ENCODE peak calls at places on chromosomes 11 and 22, in four cellular contexts. B is testis, N is tibial artery, W is A549. R is an unnamed sample.

GRCh38 chr11:110979696-110980095 is 265.8 kb upstream of the POU2AF2 start:
- DNase-seq in B (no peak), N (no peak), W (no peak), R (no peak)

GRCh38 chr11:18641677-18642076 is 7.5 kb upstream of the SPTY2D1 start:
- DNase-seq in B (no peak), N (no peak), W (no peak), R (no peak)

GRCh38 chr11:74641289-74641688 is 48.9 kb downstream of the POLD3 start:
- DNase-seq in B (peak), N (no peak), W (no peak), R (no peak)

GRCh38 chr22:20235453-20235991 is 32.6 kb downstream of the RTN4R start:
- DNase-seq in B (no peak), N (no peak), W (no peak), R (no peak)

GRCh38 chr11:2477254-2477653 is 32.4 kb downstream of the KCNQ1 start:
- DNase-seq in B (no peak), N (no peak), W (no peak), R (no peak)

GRCh38 chr11:61529537-61530225 is 21.1 kb downstream of the LRRC10B start:
- DNase-seq in B (peak), N (no peak), W (no peak), R (no peak)

GRCh38 chr11:117143390-117143789 is 697 bp upstream of the PAFAH1B2 start:
- DNase-seq in B (peak), N (peak), W (peak), R (peak)

GRCh38 chr11:80943226-80943625 is 1502.4 kb upstream of the TENM4 start:
- DNase-seq in B (no peak), N (no peak), W (no peak), R (no peak)

GRCh38 chr22:41620646-41621098 is at the start of gene DESI1:
- DNase-seq in B (peak), N (no peak), W (peak), R (no peak)

GRCh38 chr11:87970762-87971161 is 204.5 kb downstream of the RAB38 start:
- DNase-seq in B (no peak), N (no peak), W (no peak), R (no peak)

GRCh38 chr22:41290262-41291221 is 4.6 kb upstream of the RANGAP1 start:
- DNase-seq in B (no peak), N (no peak), W (peak), R (no peak)

GRCh38 chr11:48028909-48029685 is 48.7 kb downstream of the PTPRJ start:
- DNase-seq in B (no peak), N (no peak), W (no peak), R (no peak)

GRCh38 chr11:115496892-115497291 is 7.3 kb downstream of the CADM1 start:
- DNase-seq in B (no peak), N (no peak), W (no peak), R (no peak)

GRCh38 chr22:26429458-26430238 is 588 bp downstream of the ASPHD2 start:
- DNase-seq in B (no peak), N (no peak), W (no peak), R (no peak)

GRCh38 chr11:103480421-103480820 is 371.2 kb downstream of the DYNC2H1 start:
- DNase-seq in B (no peak), N (no peak), W (no peak), R (no peak)

GRCh38 chr11:60872952-60873524 is 5.7 kb downstream of the ZP1 start:
- DNase-seq in B (no peak), N (peak), W (no peak), R (peak)

GRCh38 chr11:79493555-79494171 is 52.8 kb upstream of the TENM4 start:
- DNase-seq in B (peak), N (peak), W (peak), R (no peak)

GRCh38 chr11:10727259-10727851 is 23.7 kb upstream of the CTR9 start:
- DNase-seq in B (no peak), N (no peak), W (no peak), R (no peak)

GRCh38 chr11:120339394-120339890 is 3.2 kb downstream of the ARHGEF12 start:
- DNase-seq in B (peak), N (no peak), W (no peak), R (no peak)

GRCh38 chr11:1218788-1219445 is 3.9 kb upstream of the MUC5B start:
- DNase-seq in B (no peak), N (peak), W (no peak), R (no peak)

GRCh38 chr11:3154001-3154599 is 11.0 kb downstream of the OSBPL5 start:
- DNase-seq in B (no peak), N (peak), W (no peak), R (no peak)

GRCh38 chr11:46694607-46695006 is 5.8 kb downstream of the ARHGAP1 start:
- DNase-seq in B (no peak), N (no peak), W (no peak), R (no peak)

GRCh38 chr11:79481795-79482194 is 41.0 kb upstream of the TENM4 start:
- DNase-seq in B (no peak), N (no peak), W (no peak), R (no peak)

DNA sequence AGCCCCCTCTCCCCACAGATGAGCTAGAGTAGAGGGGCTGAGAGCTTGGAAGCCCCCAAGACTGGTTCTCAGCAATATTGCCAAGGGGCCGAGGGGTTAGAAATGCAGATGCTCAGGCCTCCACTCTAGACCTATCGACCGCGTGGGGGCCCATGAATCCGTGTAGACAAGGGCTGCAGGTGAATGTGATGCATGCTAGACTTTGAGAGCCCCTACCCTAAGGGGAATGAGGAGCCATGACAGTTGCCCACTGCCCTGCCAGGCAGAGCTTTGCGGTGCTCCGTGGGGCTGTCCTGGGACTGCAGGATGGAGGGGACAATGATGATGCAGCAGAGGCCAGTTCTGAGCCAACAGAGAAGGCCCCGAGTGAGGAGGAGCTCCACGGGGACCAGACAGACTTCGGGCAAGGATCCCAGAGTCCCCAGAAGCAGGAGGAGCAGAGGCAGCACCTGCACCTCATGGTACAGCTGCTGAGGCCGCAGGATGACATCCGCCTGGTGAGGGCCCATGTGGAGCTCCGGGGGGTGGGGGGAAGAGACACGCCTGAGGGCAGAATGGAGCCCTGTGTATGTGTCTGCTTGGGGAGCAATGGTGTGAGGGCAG is 1.3 kb downstream of the SSH3 start:
- DNase-seq in B (no peak), N (peak), W (no peak), R (no peak)
- H3K4me3 ChIP-seq in B (peak), N (peak), W (peak), R (peak)

GRCh38 chr11:112784323-112785073 is 176.7 kb upstream of the NCAM1 start:
- DNase-seq in B (peak), N (peak), W (no peak), R (peak)
- H3K4me3 ChIP-seq in B (peak), N (peak), W (no peak), R (peak)

GRCh38 chr22:49206281-49206680 is 621.4 kb downstream of the BRD1 start:
- DNase-seq in B (no peak), N (peak), W (no peak), R (no peak)
- H3K4me3 ChIP-seq in B (no peak), N (no peak), W (no peak), R (no peak)

GRCh38 chr11:12243511-12243910 is 133.1 kb downstream of the MICAL2 start:
- DNase-seq in B (no peak), N (no peak), W (no peak), R (no peak)
- H3K4me3 ChIP-seq in B (no peak), N (no peak), W (no peak), R (no peak)

R was measured in skeletal muscle cell.